ENCODE peak calls at places on chromosome 10, in four cellular contexts. T is bronchial epithelial cell; S is SJSA1; U is CD8-positive, alpha-beta T cell. B is an unnamed sample.

GRCh38 chr10:107383357-107383756 is 218.9 kb upstream of the SORCS1 start:
- DNase-seq in T (no peak), S (no peak), U (no peak), B (no peak)

GRCh38 chr10:129971381-129972144 is 7.5 kb upstream of the EBF3 start:
- DNase-seq in T (no peak), S (no peak), U (no peak), B (no peak)

GRCh38 chr10:123556736-123557135 is 109.4 kb upstream of the GPR26 start:
- DNase-seq in T (no peak), S (peak; percentile 27), U (no peak), B (no peak)

GRCh38 chr10:24360286-24361127 is 151.6 kb downstream of the KIAA1217 start:
- DNase-seq in T (peak; percentile 72), S (peak; percentile 54), U (no peak), B (peak; percentile 40)

GRCh38 chr10:74121368-74121767 is 29.3 kb downstream of the AP3M1 start:
- DNase-seq in T (no peak), S (no peak), U (no peak), B (no peak)

GRCh38 chr10:116723428-116724281 is 18.7 kb downstream of the HSPA12A start:
- DNase-seq in T (no peak), S (no peak), U (no peak), B (no peak)

GRCh38 chr10:10914129-10914528 is 103.5 kb upstream of the CELF2 start:
- DNase-seq in T (no peak), S (no peak), U (no peak), B (no peak)

GRCh38 chr10:131947631-131948347 is 33.9 kb downstream of the BNIP3 start:
- DNase-seq in T (peak; percentile 87), S (peak; percentile 85), U (no peak), B (no peak)

GRCh38 chr10:31000867-31001266 is 30.8 kb downstream of the ZNF438 start:
- DNase-seq in T (no peak), S (no peak), U (no peak), B (no peak)

GRCh38 chr10:5434017-5434753 is 21.8 kb downstream of the NET1 start:
- DNase-seq in T (peak; percentile 60), S (no peak), U (no peak), B (peak; percentile 14)

GRCh38 chr10:514137-514671 is 175.3 kb downstream of the DIP2C start:
- DNase-seq in T (no peak), S (no peak), U (no peak), B (no peak)

GRCh38 chr10:3745582-3745981 is 39.4 kb downstream of the KLF6 start:
- DNase-seq in T (no peak), S (no peak), U (no peak), B (no peak)

GRCh38 chr10:15262036-15262713 is 93.7 kb upstream of the NMT2 start:
- DNase-seq in T (peak; percentile 23), S (no peak), U (no peak), B (no peak)

DNA sequence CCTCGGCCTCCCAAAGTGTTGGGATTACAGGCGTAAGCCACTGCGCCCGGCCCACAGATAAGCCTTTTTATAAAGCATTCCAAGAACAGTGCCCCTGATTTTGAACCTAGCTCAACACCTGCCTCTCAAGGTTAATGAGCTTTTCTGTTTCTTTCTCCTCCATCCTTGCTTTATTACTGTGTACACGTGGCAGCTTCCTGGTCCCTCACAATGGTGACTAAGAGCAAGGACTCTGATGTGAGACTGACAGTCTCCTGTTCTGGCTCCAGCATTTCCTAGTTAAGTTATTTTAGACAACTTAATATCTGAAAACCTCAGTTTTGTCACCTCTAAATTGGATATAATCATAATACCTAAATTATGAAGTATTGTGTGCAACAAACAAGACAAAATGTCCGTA is 9.8 kb downstream of the HABP2 start:
- DNase-seq in T (no peak), S (no peak), U (no peak), B (no peak)
- H3K27me3 ChIP-seq in T (no peaks in the 10 kb centered on the region), S (peaks cover 1% of the 10 kb centered on the region), U (no peaks in the 10 kb centered on the region), B (peaks cover 1% of the 10 kb centered on the region)

DNA sequence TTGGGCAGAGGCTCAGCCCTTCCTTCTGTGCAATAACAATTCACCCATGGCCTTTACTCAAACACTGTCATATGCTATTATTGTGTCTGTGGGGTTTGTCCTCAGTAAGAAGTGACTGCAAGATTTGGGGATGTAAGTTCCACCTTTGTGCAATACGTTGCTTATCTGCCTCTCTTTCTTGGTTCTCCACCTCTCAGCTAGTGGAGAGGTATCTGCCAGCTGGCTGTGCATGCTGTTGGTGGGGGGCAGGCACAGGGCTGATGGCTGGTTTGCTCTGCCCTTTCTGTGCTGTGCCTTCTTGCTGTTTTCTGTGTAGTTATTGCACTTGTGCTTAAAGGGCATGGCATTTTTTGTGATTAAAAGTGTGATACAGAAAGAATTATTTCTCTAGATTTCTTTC is 36.2 kb downstream of the CNNM1 start:
- DNase-seq in T (no peak), S (no peak), U (no peak), B (no peak)
- H3K27me3 ChIP-seq in T (peaks cover 2% of the 10 kb centered on the region), S (no peaks in the 10 kb centered on the region), U (no peaks in the 10 kb centered on the region), B (no peaks in the 10 kb centered on the region)

DNA sequence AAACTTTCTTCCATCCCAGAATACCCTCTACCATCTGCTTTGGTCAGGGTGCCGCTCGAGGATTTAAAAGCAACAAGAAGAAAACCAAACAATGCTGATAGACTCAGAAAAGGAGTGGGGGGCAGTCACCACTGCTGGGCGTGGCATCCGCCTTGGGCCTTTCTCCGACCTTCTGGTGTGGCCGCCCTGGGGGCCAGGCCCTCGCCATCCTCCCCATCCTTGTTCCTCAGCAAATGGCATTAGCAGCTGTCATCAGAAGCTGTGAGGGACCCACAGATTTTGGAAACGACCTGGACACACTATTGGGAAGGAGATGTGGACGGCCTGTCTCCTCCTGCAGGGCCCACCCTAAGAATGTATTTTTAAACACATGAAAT is 4.0 kb downstream of the ZNF511 start:
- DNase-seq in T (no peak), S (no peak), U (no peak), B (no peak)
- H3K27me3 ChIP-seq in T (no peaks in the 10 kb centered on the region), S (no peaks in the 10 kb centered on the region), U (no peaks in the 10 kb centered on the region), B (no peaks in the 10 kb centered on the region)

DNA sequence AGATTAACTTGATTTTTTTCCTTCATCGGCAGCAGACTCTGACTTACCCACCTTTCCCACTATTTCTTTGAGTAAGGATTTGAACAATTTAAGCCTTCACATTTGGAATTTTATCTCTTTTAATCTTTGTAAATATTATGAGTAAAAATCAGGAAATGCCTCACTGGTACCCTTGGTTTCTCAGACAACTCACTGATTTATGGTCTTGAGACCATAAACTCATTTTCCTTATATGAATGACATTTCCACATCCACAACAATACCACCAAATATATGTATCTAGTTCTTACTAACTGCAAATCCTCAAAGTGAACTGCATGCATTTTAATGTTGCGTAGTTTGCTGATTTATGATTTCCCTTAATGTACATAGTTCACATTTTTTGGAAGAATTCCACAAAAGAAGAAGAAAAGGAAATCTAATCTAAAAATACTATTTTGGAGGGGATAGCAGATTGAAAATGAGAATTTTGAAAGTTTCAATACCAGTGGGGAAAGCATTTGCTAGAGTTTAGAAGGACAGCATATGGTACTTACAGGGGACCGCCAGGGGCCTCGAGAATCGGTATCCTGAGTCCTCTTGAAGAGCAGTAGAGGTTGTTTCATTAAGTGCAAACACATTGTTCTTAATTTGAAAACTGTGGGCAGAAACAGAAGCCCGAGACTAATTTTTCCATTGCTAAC is 963.8 kb downstream of the GATA3 start:
- DNase-seq in T (no peak), S (no peak), U (no peak), B (no peak)
- H3K27me3 ChIP-seq in T (no peaks in the 10 kb centered on the region), S (peaks cover 9% of the 10 kb centered on the region), U (no peaks in the 10 kb centered on the region), B (no peaks in the 10 kb centered on the region)

GRCh38 chr10:78358406-78358805 is 324.7 kb downstream of the RPS24 start:
- DNase-seq in T (no peak), S (no peak), U (no peak), B (no peak)
- H3K27me3 ChIP-seq in T (peaks cover 5% of the 10 kb centered on the region), S (no peaks in the 10 kb centered on the region), U (no peaks in the 10 kb centered on the region), B (peaks cover 27% of the 10 kb centered on the region)

GRCh38 chr10:69988094-69988493 is 64.6 kb upstream of the MACROH2A2 start:
- DNase-seq in T (no peak), S (no peak), U (no peak), B (no peak)
- H3K27me3 ChIP-seq in T (no peaks in the 10 kb centered on the region), S (peaks cover 5% of the 10 kb centered on the region), U (peaks cover under 1% of the 10 kb centered on the region), B (peaks cover 27% of the 10 kb centered on the region)

DNA sequence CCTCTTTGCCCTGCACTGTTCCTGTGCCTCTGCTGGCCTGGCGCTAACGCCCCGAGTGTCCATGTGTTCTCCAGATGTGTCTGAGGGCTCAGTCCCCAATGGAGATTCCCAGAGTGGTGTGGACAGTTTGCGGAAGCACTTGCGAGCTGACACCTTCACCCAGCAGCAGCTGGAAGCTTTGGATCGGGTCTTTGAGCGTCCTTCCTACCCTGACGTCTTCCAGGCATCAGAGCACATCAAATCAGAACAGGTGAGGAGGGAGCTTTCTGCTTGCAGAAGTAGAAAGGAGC is 60.9 kb downstream of the PAX2 start:
- DNase-seq in T (no peak), S (no peak), U (no peak), B (no peak)
- H3K27me3 ChIP-seq in T (peaks cover 28% of the 10 kb centered on the region), S (peaks cover 92% of the 10 kb centered on the region), U (no peaks in the 10 kb centered on the region), B (peaks cover 97% of the 10 kb centered on the region)

B was measured in PC-9.